ENCODE peak calls at places on chromosome 14, in ten cellular contexts. One of them, this sample, is unnamed.

GRCh38 chr14:92704036-92704804 is 44.2 kb downstream of the LGMN start:
- DNase-seq in esophagus squamous epithelium: no peak
- DNase-seq in AG04450: no peak
- DNase-seq in endodermal cell: no peak
- DNase-seq in left ventricle myocardium inferior: no peak
- DNase-seq in heart left ventricle: no peak
- DNase-seq in A549: no peak
- DNase-seq in body of pancreas: peak; percentile 64
- DNase-seq in lower leg skin: no peak
- DNase-seq in hepatocyte: no peak
- DNase-seq in this sample: peak; percentile 95

GRCh38 chr14:58238252-58239247 is 6.1 kb upstream of the PSMA3 start:
- DNase-seq in esophagus squamous epithelium: no peak
- DNase-seq in AG04450: peak; percentile 34
- DNase-seq in endodermal cell: peak; percentile 58
- DNase-seq in left ventricle myocardium inferior: no peak
- DNase-seq in heart left ventricle: no peak
- DNase-seq in A549: no peak
- DNase-seq in body of pancreas: peak; percentile 38
- DNase-seq in lower leg skin: no peak
- DNase-seq in hepatocyte: peak; percentile 54
- DNase-seq in this sample: no peak

GRCh38 chr14:26163761-26164160 is 434.1 kb downstream of the NOVA1 start:
- DNase-seq in esophagus squamous epithelium: no peak
- DNase-seq in AG04450: no peak
- DNase-seq in endodermal cell: peak; percentile 58
- DNase-seq in left ventricle myocardium inferior: no peak
- DNase-seq in heart left ventricle: no peak
- DNase-seq in A549: peak; percentile 28
- DNase-seq in body of pancreas: no peak
- DNase-seq in lower leg skin: no peak
- DNase-seq in hepatocyte: peak; percentile 55
- DNase-seq in this sample: no peak

GRCh38 chr14:53882684-53883083 is 73.9 kb downstream of the BMP4 start:
- DNase-seq in esophagus squamous epithelium: no peak
- DNase-seq in AG04450: no peak
- DNase-seq in endodermal cell: no peak
- DNase-seq in left ventricle myocardium inferior: no peak
- DNase-seq in heart left ventricle: no peak
- DNase-seq in A549: peak; percentile 14
- DNase-seq in body of pancreas: no peak
- DNase-seq in lower leg skin: no peak
- DNase-seq in hepatocyte: no peak
- DNase-seq in this sample: peak; percentile 18

GRCh38 chr14:92962831-92963095 is 39.8 kb downstream of the CHGA start:
- DNase-seq in esophagus squamous epithelium: no peak
- DNase-seq in AG04450: no peak
- DNase-seq in endodermal cell: no peak
- DNase-seq in left ventricle myocardium inferior: peak; percentile 5
- DNase-seq in heart left ventricle: no peak
- DNase-seq in A549: no peak
- DNase-seq in body of pancreas: no peak
- DNase-seq in lower leg skin: no peak
- DNase-seq in hepatocyte: no peak
- DNase-seq in this sample: no peak

GRCh38 chr14:103187911-103188310 is 64.7 kb downstream of the TNFAIP2 start:
- DNase-seq in esophagus squamous epithelium: no peak
- DNase-seq in AG04450: no peak
- DNase-seq in endodermal cell: no peak
- DNase-seq in left ventricle myocardium inferior: no peak
- DNase-seq in heart left ventricle: no peak
- DNase-seq in A549: no peak
- DNase-seq in body of pancreas: no peak
- DNase-seq in lower leg skin: no peak
- DNase-seq in hepatocyte: no peak
- DNase-seq in this sample: no peak

GRCh38 chr14:93116676-93117200 is 1.0 kb upstream of the ITPK1 start:
- DNase-seq in esophagus squamous epithelium: no peak
- DNase-seq in AG04450: no peak
- DNase-seq in endodermal cell: no peak
- DNase-seq in left ventricle myocardium inferior: no peak
- DNase-seq in heart left ventricle: no peak
- DNase-seq in A549: no peak
- DNase-seq in body of pancreas: no peak
- DNase-seq in lower leg skin: no peak
- DNase-seq in hepatocyte: no peak
- DNase-seq in this sample: no peak

GRCh38 chr14:70641548-70642312 is at the start of gene TTC9:
- DNase-seq in esophagus squamous epithelium: no peak
- DNase-seq in AG04450: no peak
- DNase-seq in endodermal cell: peak; percentile 80
- DNase-seq in left ventricle myocardium inferior: peak; percentile 30
- DNase-seq in heart left ventricle: no peak
- DNase-seq in A549: no peak
- DNase-seq in body of pancreas: no peak
- DNase-seq in lower leg skin: no peak
- DNase-seq in hepatocyte: peak; percentile 58
- DNase-seq in this sample: no peak

GRCh38 chr14:67665886-67666285 is 8.5 kb downstream of the VTI1B start:
- DNase-seq in esophagus squamous epithelium: no peak
- DNase-seq in AG04450: no peak
- DNase-seq in endodermal cell: no peak
- DNase-seq in left ventricle myocardium inferior: no peak
- DNase-seq in heart left ventricle: no peak
- DNase-seq in A549: no peak
- DNase-seq in body of pancreas: no peak
- DNase-seq in lower leg skin: no peak
- DNase-seq in hepatocyte: no peak
- DNase-seq in this sample: no peak

GRCh38 chr14:100391777-100392176 is 68.6 kb downstream of the SLC25A47 start:
- DNase-seq in esophagus squamous epithelium: no peak
- DNase-seq in AG04450: no peak
- DNase-seq in endodermal cell: no peak
- DNase-seq in left ventricle myocardium inferior: no peak
- DNase-seq in heart left ventricle: no peak
- DNase-seq in A549: no peak
- DNase-seq in body of pancreas: no peak
- DNase-seq in lower leg skin: no peak
- DNase-seq in hepatocyte: no peak
- DNase-seq in this sample: no peak

GRCh38 chr14:81329640-81330385 is 70.3 kb downstream of the STON2 start:
- DNase-seq in esophagus squamous epithelium: no peak
- DNase-seq in AG04450: no peak
- DNase-seq in endodermal cell: peak; percentile 55
- DNase-seq in left ventricle myocardium inferior: no peak
- DNase-seq in heart left ventricle: no peak
- DNase-seq in A549: no peak
- DNase-seq in body of pancreas: no peak
- DNase-seq in lower leg skin: peak; percentile 64
- DNase-seq in hepatocyte: no peak
- DNase-seq in this sample: no peak

GRCh38 chr14:97730706-97731105 is 933.5 kb downstream of the VRK1 start:
- DNase-seq in esophagus squamous epithelium: no peak
- DNase-seq in AG04450: no peak
- DNase-seq in endodermal cell: no peak
- DNase-seq in left ventricle myocardium inferior: no peak
- DNase-seq in heart left ventricle: no peak
- DNase-seq in A549: no peak
- DNase-seq in body of pancreas: no peak
- DNase-seq in lower leg skin: no peak
- DNase-seq in hepatocyte: no peak
- DNase-seq in this sample: no peak

GRCh38 chr14:85122690-85123089 is 407.3 kb upstream of the FLRT2 start:
- DNase-seq in esophagus squamous epithelium: no peak
- DNase-seq in AG04450: peak; percentile 21
- DNase-seq in endodermal cell: no peak
- DNase-seq in left ventricle myocardium inferior: no peak
- DNase-seq in heart left ventricle: no peak
- DNase-seq in A549: no peak
- DNase-seq in body of pancreas: no peak
- DNase-seq in lower leg skin: no peak
- DNase-seq in hepatocyte: no peak
- DNase-seq in this sample: no peak

GRCh38 chr14:104107611-104108569 is 22.4 kb downstream of the ASPG start:
- DNase-seq in esophagus squamous epithelium: no peak
- DNase-seq in AG04450: no peak
- DNase-seq in endodermal cell: peak; percentile 63
- DNase-seq in left ventricle myocardium inferior: peak; percentile 10
- DNase-seq in heart left ventricle: peak; percentile 22
- DNase-seq in A549: no peak
- DNase-seq in body of pancreas: no peak
- DNase-seq in lower leg skin: no peak
- DNase-seq in hepatocyte: peak; percentile 68
- DNase-seq in this sample: no peak

DNA sequence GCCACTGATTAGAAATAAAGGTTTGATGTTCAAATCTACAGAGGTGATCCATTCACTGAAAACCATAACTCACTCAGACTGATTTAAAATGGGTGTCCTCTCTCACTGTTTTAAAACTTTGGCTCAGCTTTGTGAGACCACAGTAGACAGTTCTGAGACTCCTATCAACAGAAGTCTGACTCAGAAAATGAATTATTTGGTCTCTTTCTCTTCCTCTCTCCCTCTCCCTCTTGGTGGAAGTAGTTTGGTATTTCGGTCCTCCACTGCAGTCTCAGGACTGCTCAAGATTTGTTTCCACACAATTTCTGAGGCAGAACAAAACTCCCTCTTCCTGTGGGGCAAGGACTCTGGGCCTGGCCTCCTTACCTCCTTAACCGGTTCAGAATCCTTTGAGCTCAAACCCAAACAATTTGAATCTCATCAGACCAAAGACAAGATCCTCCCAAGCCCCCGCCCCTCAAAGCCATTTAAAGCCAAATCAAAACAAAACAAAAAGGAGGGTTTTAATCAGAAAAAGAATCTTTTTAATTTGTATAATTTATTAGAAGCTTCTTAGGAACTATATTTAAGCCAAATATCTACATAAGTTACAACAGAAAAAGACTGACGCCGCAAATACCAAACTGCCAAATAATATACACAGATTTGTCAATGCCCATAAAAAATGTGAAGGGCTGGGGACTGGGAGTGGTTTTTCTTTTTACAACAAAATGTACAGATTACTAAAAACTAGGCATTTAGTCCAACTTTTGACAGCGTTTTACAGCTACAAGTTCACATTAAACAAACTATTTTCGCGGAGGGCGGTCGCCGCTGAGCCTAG is 3.9 kb downstream of the NKX2-1 start:
- DNase-seq in esophagus squamous epithelium: no peak
- DNase-seq in AG04450: no peak
- DNase-seq in endodermal cell: no peak
- DNase-seq in left ventricle myocardium inferior: no peak
- DNase-seq in heart left ventricle: no peak
- DNase-seq in A549: no peak
- DNase-seq in body of pancreas: no peak
- DNase-seq in lower leg skin: no peak
- DNase-seq in hepatocyte: no peak
- DNase-seq in this sample: no peak
- H3K4me3 ChIP-seq in esophagus squamous epithelium: no peak overlapping the region
- H3K4me3 ChIP-seq in AG04450: no peak overlapping the region
- H3K4me3 ChIP-seq in endodermal cell: no peak overlapping the region
- H3K4me3 ChIP-seq in left ventricle myocardium inferior: no peak overlapping the region
- H3K4me3 ChIP-seq in heart left ventricle: no peak overlapping the region
- H3K4me3 ChIP-seq in A549: no peak overlapping the region
- H3K4me3 ChIP-seq in body of pancreas: no peak overlapping the region
- H3K4me3 ChIP-seq in lower leg skin: no peak overlapping the region
- H3K4me3 ChIP-seq in hepatocyte: no peak overlapping the region
- H3K4me3 ChIP-seq in this sample: no peak overlapping the region

GRCh38 chr14:55843718-55844403 is 263.9 kb downstream of the KTN1 start:
- DNase-seq in esophagus squamous epithelium: no peak
- DNase-seq in AG04450: no peak
- DNase-seq in endodermal cell: no peak
- DNase-seq in left ventricle myocardium inferior: no peak
- DNase-seq in heart left ventricle: no peak
- DNase-seq in A549: no peak
- DNase-seq in body of pancreas: no peak
- DNase-seq in lower leg skin: no peak
- DNase-seq in hepatocyte: no peak
- DNase-seq in this sample: no peak
- TF ChIP-seq CTCF in esophagus squamous epithelium: peak; percentile 7
- TF ChIP-seq CTCF in AG04450: peak; percentile 31
- TF ChIP-seq CTCF in endodermal cell: peak; percentile 55
- TF ChIP-seq CTCF in left ventricle myocardium inferior: peak; percentile 28
- TF ChIP-seq CTCF in heart left ventricle: peak; percentile 25
- TF ChIP-seq CTCF in A549: peak; percentile 52
- TF ChIP-seq CTCF in body of pancreas: peak; percentile 37
- TF ChIP-seq CTCF in lower leg skin: no peak
- TF ChIP-seq CTCF in hepatocyte: peak; percentile 35
- TF ChIP-seq CTCF in this sample: no peak

GRCh38 chr14:22002860-22003284 is 329.3 kb upstream of the OR4E1 start:
- DNase-seq in esophagus squamous epithelium: no peak
- DNase-seq in AG04450: no peak
- DNase-seq in endodermal cell: peak; percentile 85
- DNase-seq in left ventricle myocardium inferior: no peak
- DNase-seq in heart left ventricle: no peak
- DNase-seq in A549: peak; percentile 56
- DNase-seq in body of pancreas: no peak
- DNase-seq in lower leg skin: no peak
- DNase-seq in hepatocyte: peak; percentile 62
- DNase-seq in this sample: no peak
- H3K4me3 ChIP-seq in esophagus squamous epithelium: no peak overlapping the region
- H3K4me3 ChIP-seq in AG04450: no peak overlapping the region
- H3K4me3 ChIP-seq in endodermal cell: no peak overlapping the region
- H3K4me3 ChIP-seq in left ventricle myocardium inferior: no peak overlapping the region
- H3K4me3 ChIP-seq in heart left ventricle: no peak overlapping the region
- H3K4me3 ChIP-seq in A549: no peak overlapping the region
- H3K4me3 ChIP-seq in body of pancreas: no peak overlapping the region
- H3K4me3 ChIP-seq in lower leg skin: no peak overlapping the region
- H3K4me3 ChIP-seq in hepatocyte: no peak overlapping the region
- H3K4me3 ChIP-seq in this sample: no peak overlapping the region

GRCh38 chr14:73786942-73787759 is 64.5 kb upstream of the PTGR2 start:
- DNase-seq in esophagus squamous epithelium: no peak
- DNase-seq in AG04450: no peak
- DNase-seq in endodermal cell: peak; percentile 86
- DNase-seq in left ventricle myocardium inferior: peak; percentile 78
- DNase-seq in heart left ventricle: peak; percentile 70
- DNase-seq in A549: peak; percentile 31
- DNase-seq in body of pancreas: peak; percentile 71
- DNase-seq in lower leg skin: no peak
- DNase-seq in hepatocyte: peak; percentile 79
- DNase-seq in this sample: no peak

GRCh38 chr14:73786632-73786941 is 65.0 kb upstream of the PTGR2 start:
- DNase-seq in esophagus squamous epithelium: no peak
- DNase-seq in AG04450: no peak
- DNase-seq in endodermal cell: peak; percentile 85
- DNase-seq in left ventricle myocardium inferior: peak; percentile 59
- DNase-seq in heart left ventricle: peak; percentile 58
- DNase-seq in A549: peak; percentile 46
- DNase-seq in body of pancreas: peak; percentile 48
- DNase-seq in lower leg skin: no peak
- DNase-seq in hepatocyte: peak; percentile 72
- DNase-seq in this sample: no peak

GRCh38 chr14:73785336-73785833 is 66.2 kb upstream of the PTGR2 start:
- DNase-seq in esophagus squamous epithelium: no peak
- DNase-seq in AG04450: peak; percentile 72
- DNase-seq in endodermal cell: peak; percentile 64
- DNase-seq in left ventricle myocardium inferior: no peak
- DNase-seq in heart left ventricle: no peak
- DNase-seq in A549: peak; percentile 66
- DNase-seq in body of pancreas: peak; percentile 54
- DNase-seq in lower leg skin: no peak
- DNase-seq in hepatocyte: peak; percentile 72
- DNase-seq in this sample: no peak

GRCh38 chr14:73784988-73785313 is 66.7 kb upstream of the PTGR2 start:
- DNase-seq in esophagus squamous epithelium: no peak
- DNase-seq in AG04450: no peak
- DNase-seq in endodermal cell: no peak
- DNase-seq in left ventricle myocardium inferior: no peak
- DNase-seq in heart left ventricle: no peak
- DNase-seq in A549: no peak
- DNase-seq in body of pancreas: no peak
- DNase-seq in lower leg skin: no peak
- DNase-seq in hepatocyte: no peak
- DNase-seq in this sample: no peak

GRCh38 chr14:73785834-73786631 is 65.6 kb upstream of the PTGR2 start:
- DNase-seq in esophagus squamous epithelium: no peak
- DNase-seq in AG04450: peak; percentile 88
- DNase-seq in endodermal cell: peak; percentile 79
- DNase-seq in left ventricle myocardium inferior: peak; percentile 70
- DNase-seq in heart left ventricle: peak; percentile 83
- DNase-seq in A549: peak; percentile 88
- DNase-seq in body of pancreas: peak; percentile 88
- DNase-seq in lower leg skin: peak; percentile 87
- DNase-seq in hepatocyte: peak; percentile 86
- DNase-seq in this sample: no peak
- TF ChIP-seq CTCF in esophagus squamous epithelium: peak; percentile 18
- TF ChIP-seq CTCF in AG04450: peak; percentile 43
- TF ChIP-seq CTCF in endodermal cell: peak; percentile 55
- TF ChIP-seq CTCF in left ventricle myocardium inferior: peak; percentile 53
- TF ChIP-seq CTCF in heart left ventricle: no peak
- TF ChIP-seq CTCF in A549: no peak
- TF ChIP-seq CTCF in body of pancreas: peak; percentile 40
- TF ChIP-seq CTCF in lower leg skin: no peak
- TF ChIP-seq CTCF in hepatocyte: peak; percentile 3
- TF ChIP-seq CTCF in this sample: peak; percentile 31